ENCODE peak calls at places on chromosome 16, in ten cellular contexts. One of them, this sample, is unnamed.

GRCh38 chr16:27401768-27402568 is at the start of gene IL21R:
- DNase-seq in GM06990: peak
- DNase-seq in NCI-H1092: no peak
- DNase-seq in endothelial cell: no peak
- DNase-seq in HEK293T: no peak
- DNase-seq in neural progenitor cell: peak
- DNase-seq in Caki2: no peak
- DNase-seq in DMS 273 treated with DMSO at 0.1 percent for 48 hours: peak
- DNase-seq in stimulated activated CD4-positive, alpha-beta T cell treated with anti-CD3 and anti-CD28 coated beads, TNF-alpha, amount 100 ng/mL, for 48 hours: peak
- DNase-seq in NCI-H2081: no peak
- DNase-seq in this sample: no peak

GRCh38 chr16:52103791-52104190 is 443.2 kb downstream of the TOX3 start:
- DNase-seq in NCI-H1092: no peak
- DNase-seq in neural progenitor cell: no peak
- DNase-seq in endothelial cell: no peak
- DNase-seq in stimulated activated CD4-positive, alpha-beta T cell treated with anti-CD3 and anti-CD28 coated beads, TNF-alpha, amount 100 ng/mL, for 48 hours: no peak
- DNase-seq in Caki2: no peak
- DNase-seq in HEK293T: no peak
- DNase-seq in DMS 273 treated with DMSO at 0.1 percent for 48 hours: no peak
- DNase-seq in GM06990: no peak
- DNase-seq in NCI-H2081: no peak
- DNase-seq in this sample: no peak

GRCh38 chr16:63361032-63361624 is 1324.9 kb upstream of the CDH8 start:
- DNase-seq in DMS 273 treated with DMSO at 0.1 percent for 48 hours: peak
- DNase-seq in GM06990: no peak
- DNase-seq in Caki2: peak
- DNase-seq in NCI-H1092: peak
- DNase-seq in neural progenitor cell: peak
- DNase-seq in endothelial cell: peak
- DNase-seq in HEK293T: peak
- DNase-seq in NCI-H2081: peak
- DNase-seq in stimulated activated CD4-positive, alpha-beta T cell treated with anti-CD3 and anti-CD28 coated beads, TNF-alpha, amount 100 ng/mL, for 48 hours: no peak
- DNase-seq in this sample: peak

GRCh38 chr16:81551141-81551808 is 106.7 kb downstream of the CMIP start:
- DNase-seq in GM06990: no peak
- DNase-seq in Caki2: peak
- DNase-seq in DMS 273 treated with DMSO at 0.1 percent for 48 hours: no peak
- DNase-seq in HEK293T: no peak
- DNase-seq in endothelial cell: no peak
- DNase-seq in stimulated activated CD4-positive, alpha-beta T cell treated with anti-CD3 and anti-CD28 coated beads, TNF-alpha, amount 100 ng/mL, for 48 hours: no peak
- DNase-seq in neural progenitor cell: no peak
- DNase-seq in NCI-H1092: no peak
- DNase-seq in NCI-H2081: no peak
- DNase-seq in this sample: no peak

GRCh38 chr16:87170310-87170709 is 146.9 kb downstream of the C16orf95 start:
- DNase-seq in stimulated activated CD4-positive, alpha-beta T cell treated with anti-CD3 and anti-CD28 coated beads, TNF-alpha, amount 100 ng/mL, for 48 hours: no peak
- DNase-seq in endothelial cell: no peak
- DNase-seq in Caki2: no peak
- DNase-seq in HEK293T: no peak
- DNase-seq in DMS 273 treated with DMSO at 0.1 percent for 48 hours: no peak
- DNase-seq in NCI-H2081: no peak
- DNase-seq in GM06990: no peak
- DNase-seq in NCI-H1092: no peak
- DNase-seq in neural progenitor cell: no peak
- DNase-seq in this sample: no peak

GRCh38 chr16:3655791-3656490 is 1.4 kb downstream of the DNASE1 start:
- DNase-seq in HEK293T: no peak
- DNase-seq in stimulated activated CD4-positive, alpha-beta T cell treated with anti-CD3 and anti-CD28 coated beads, TNF-alpha, amount 100 ng/mL, for 48 hours: no peak
- DNase-seq in Caki2: no peak
- DNase-seq in endothelial cell: no peak
- DNase-seq in DMS 273 treated with DMSO at 0.1 percent for 48 hours: no peak
- DNase-seq in NCI-H1092: no peak
- DNase-seq in GM06990: no peak
- DNase-seq in neural progenitor cell: no peak
- DNase-seq in NCI-H2081: no peak
- DNase-seq in this sample: no peak

GRCh38 chr16:12256880-12257279 is 280.3 kb downstream of the SNX29 start:
- DNase-seq in DMS 273 treated with DMSO at 0.1 percent for 48 hours: no peak
- DNase-seq in HEK293T: no peak
- DNase-seq in Caki2: no peak
- DNase-seq in NCI-H2081: no peak
- DNase-seq in neural progenitor cell: no peak
- DNase-seq in NCI-H1092: no peak
- DNase-seq in stimulated activated CD4-positive, alpha-beta T cell treated with anti-CD3 and anti-CD28 coated beads, TNF-alpha, amount 100 ng/mL, for 48 hours: no peak
- DNase-seq in endothelial cell: no peak
- DNase-seq in GM06990: no peak
- DNase-seq in this sample: no peak

GRCh38 chr16:60151987-60152386 is 1417.9 kb upstream of the GOT2 start:
- DNase-seq in neural progenitor cell: no peak
- DNase-seq in NCI-H1092: no peak
- DNase-seq in stimulated activated CD4-positive, alpha-beta T cell treated with anti-CD3 and anti-CD28 coated beads, TNF-alpha, amount 100 ng/mL, for 48 hours: no peak
- DNase-seq in GM06990: no peak
- DNase-seq in NCI-H2081: no peak
- DNase-seq in DMS 273 treated with DMSO at 0.1 percent for 48 hours: no peak
- DNase-seq in endothelial cell: no peak
- DNase-seq in HEK293T: no peak
- DNase-seq in Caki2: peak
- DNase-seq in this sample: no peak

GRCh38 chr16:11994187-11995119 is 17.9 kb downstream of the SNX29 start:
- DNase-seq in neural progenitor cell: peak
- DNase-seq in endothelial cell: no peak
- DNase-seq in NCI-H1092: no peak
- DNase-seq in NCI-H2081: no peak
- DNase-seq in DMS 273 treated with DMSO at 0.1 percent for 48 hours: no peak
- DNase-seq in HEK293T: no peak
- DNase-seq in Caki2: peak
- DNase-seq in GM06990: no peak
- DNase-seq in stimulated activated CD4-positive, alpha-beta T cell treated with anti-CD3 and anti-CD28 coated beads, TNF-alpha, amount 100 ng/mL, for 48 hours: no peak
- DNase-seq in this sample: no peak

GRCh38 chr16:80084614-80085013 is 456.2 kb upstream of the DYNLRB2 start:
- DNase-seq in stimulated activated CD4-positive, alpha-beta T cell treated with anti-CD3 and anti-CD28 coated beads, TNF-alpha, amount 100 ng/mL, for 48 hours: no peak
- DNase-seq in DMS 273 treated with DMSO at 0.1 percent for 48 hours: no peak
- DNase-seq in NCI-H1092: no peak
- DNase-seq in HEK293T: peak
- DNase-seq in neural progenitor cell: peak
- DNase-seq in NCI-H2081: no peak
- DNase-seq in Caki2: peak
- DNase-seq in GM06990: peak
- DNase-seq in endothelial cell: peak
- DNase-seq in this sample: peak